ENCODE peak calls at places on chromosomes 6 and 20, in eight cellular contexts. One of them, this sample, is unnamed.

GRCh38 chr20:19371112-19371511 is 158.7 kb downstream of the SLC24A3 start:
- DNase-seq in heart right ventricle: no peak
- DNase-seq in HEK293T: no peak
- DNase-seq in GM12891: no peak
- DNase-seq in natural killer cell treated with Interleukin-12 subunit alpha and Interleukin-12 subunit beta and Interleukin-15 and Interleukin-18, amount 100 ng/mL, for 72 hours: no peak
- DNase-seq in SW480: no peak
- DNase-seq in ELR: no peak
- DNase-seq in T-helper 1 cell: no peak
- DNase-seq in this sample: no peak

GRCh38 chr6:145294942-145295341 is 440.4 kb downstream of the EPM2A start:
- DNase-seq in natural killer cell treated with Interleukin-12 subunit alpha and Interleukin-12 subunit beta and Interleukin-15 and Interleukin-18, amount 100 ng/mL, for 72 hours: no peak
- DNase-seq in GM12891: no peak
- DNase-seq in T-helper 1 cell: no peak
- DNase-seq in SW480: no peak
- DNase-seq in ELR: no peak
- DNase-seq in HEK293T: no peak
- DNase-seq in heart right ventricle: no peak
- DNase-seq in this sample: no peak

GRCh38 chr6:93784794-93785757 is 365.7 kb upstream of the EPHA7 start:
- DNase-seq in T-helper 1 cell: no peak
- DNase-seq in heart right ventricle: no peak
- DNase-seq in HEK293T: no peak
- DNase-seq in ELR: no peak
- DNase-seq in SW480: no peak
- DNase-seq in natural killer cell treated with Interleukin-12 subunit alpha and Interleukin-12 subunit beta and Interleukin-15 and Interleukin-18, amount 100 ng/mL, for 72 hours: no peak
- DNase-seq in GM12891: no peak
- DNase-seq in this sample: no peak

GRCh38 chr6:61538765-61539164 is 747.3 kb downstream of the KHDRBS2 start:
- DNase-seq in GM12891: no peak
- DNase-seq in HEK293T: no peak
- DNase-seq in ELR: no peak
- DNase-seq in T-helper 1 cell: no peak
- DNase-seq in natural killer cell treated with Interleukin-12 subunit alpha and Interleukin-12 subunit beta and Interleukin-15 and Interleukin-18, amount 100 ng/mL, for 72 hours: no peak
- DNase-seq in SW480: no peak
- DNase-seq in heart right ventricle: no peak
- DNase-seq in this sample: no peak

GRCh38 chr20:22575087-22575721 is 9.2 kb downstream of the FOXA2 start:
- DNase-seq in ELR: peak
- DNase-seq in HEK293T: no peak
- DNase-seq in natural killer cell treated with Interleukin-12 subunit alpha and Interleukin-12 subunit beta and Interleukin-15 and Interleukin-18, amount 100 ng/mL, for 72 hours: no peak
- DNase-seq in GM12891: no peak
- DNase-seq in heart right ventricle: no peak
- DNase-seq in SW480: no peak
- DNase-seq in T-helper 1 cell: no peak
- DNase-seq in this sample: no peak

GRCh38 chr6:138004423-138005287 is 102.6 kb downstream of the PERP start:
- DNase-seq in heart right ventricle: no peak
- DNase-seq in GM12891: peak
- DNase-seq in SW480: peak
- DNase-seq in HEK293T: peak
- DNase-seq in ELR: peak
- DNase-seq in natural killer cell treated with Interleukin-12 subunit alpha and Interleukin-12 subunit beta and Interleukin-15 and Interleukin-18, amount 100 ng/mL, for 72 hours: no peak
- DNase-seq in T-helper 1 cell: no peak
- DNase-seq in this sample: peak

GRCh38 chr20:46670585-46671584 is 18.4 kb downstream of the TP53RK start:
- DNase-seq in heart right ventricle: no peak
- DNase-seq in natural killer cell treated with Interleukin-12 subunit alpha and Interleukin-12 subunit beta and Interleukin-15 and Interleukin-18, amount 100 ng/mL, for 72 hours: no peak
- DNase-seq in HEK293T: no peak
- DNase-seq in T-helper 1 cell: no peak
- DNase-seq in ELR: no peak
- DNase-seq in SW480: no peak
- DNase-seq in GM12891: no peak
- DNase-seq in this sample: no peak

GRCh38 chr6:168247456-168248147 is 72.0 kb downstream of the DACT2 start:
- DNase-seq in heart right ventricle: no peak
- DNase-seq in ELR: no peak
- DNase-seq in SW480: peak
- DNase-seq in T-helper 1 cell: no peak
- DNase-seq in natural killer cell treated with Interleukin-12 subunit alpha and Interleukin-12 subunit beta and Interleukin-15 and Interleukin-18, amount 100 ng/mL, for 72 hours: no peak
- DNase-seq in GM12891: no peak
- DNase-seq in HEK293T: peak
- DNase-seq in this sample: no peak

GRCh38 chr6:139756381-139756780 is 381.9 kb upstream of the CITED2 start:
- DNase-seq in HEK293T: no peak
- DNase-seq in GM12891: no peak
- DNase-seq in T-helper 1 cell: no peak
- DNase-seq in heart right ventricle: no peak
- DNase-seq in SW480: no peak
- DNase-seq in ELR: no peak
- DNase-seq in natural killer cell treated with Interleukin-12 subunit alpha and Interleukin-12 subunit beta and Interleukin-15 and Interleukin-18, amount 100 ng/mL, for 72 hours: no peak
- DNase-seq in this sample: no peak

GRCh38 chr6:146785001-146785585 is 186.3 kb downstream of the ADGB start:
- DNase-seq in heart right ventricle: no peak
- DNase-seq in GM12891: no peak
- DNase-seq in ELR: peak
- DNase-seq in T-helper 1 cell: no peak
- DNase-seq in SW480: peak
- DNase-seq in natural killer cell treated with Interleukin-12 subunit alpha and Interleukin-12 subunit beta and Interleukin-15 and Interleukin-18, amount 100 ng/mL, for 72 hours: no peak
- DNase-seq in HEK293T: peak
- DNase-seq in this sample: peak

GRCh38 chr6:14542670-14543366 is 425.2 kb downstream of the CD83 start:
- DNase-seq in HEK293T: no peak
- DNase-seq in ELR: peak
- DNase-seq in natural killer cell treated with Interleukin-12 subunit alpha and Interleukin-12 subunit beta and Interleukin-15 and Interleukin-18, amount 100 ng/mL, for 72 hours: no peak
- DNase-seq in heart right ventricle: no peak
- DNase-seq in T-helper 1 cell: no peak
- DNase-seq in SW480: peak
- DNase-seq in GM12891: no peak
- DNase-seq in this sample: peak

GRCh38 chr6:67615796-67616195 is 1019.3 kb upstream of the ADGRB3 start:
- DNase-seq in GM12891: no peak
- DNase-seq in ELR: peak
- DNase-seq in T-helper 1 cell: no peak
- DNase-seq in SW480: peak
- DNase-seq in HEK293T: no peak
- DNase-seq in heart right ventricle: no peak
- DNase-seq in natural killer cell treated with Interleukin-12 subunit alpha and Interleukin-12 subunit beta and Interleukin-15 and Interleukin-18, amount 100 ng/mL, for 72 hours: no peak
- DNase-seq in this sample: no peak

This sample was measured in germinal center.